ENCODE peak calls at places on chromosomes 7 and 10, in five cellular contexts. One of them, this sample, is unnamed.

GRCh38 chr10:29353291-29353690 is 64.4 kb downstream of the LYZL1 start:
- DNase-seq in AG09309: no peak
- DNase-seq in OCI-LY7: no peak
- DNase-seq in AG04450: no peak
- DNase-seq in GM12865: no peak
- DNase-seq in this sample: no peak

GRCh38 chr10:115171392-115171960 is 78.3 kb downstream of the ATRNL1 start:
- DNase-seq in GM12865: peak; percentile 1
- DNase-seq in AG09309: no peak
- DNase-seq in AG04450: no peak
- DNase-seq in OCI-LY7: peak; percentile 24
- DNase-seq in this sample: peak; percentile 1

GRCh38 chr10:77185696-77186095 is 451.9 kb downstream of the KCNMA1 start:
- DNase-seq in AG04450: no peak
- DNase-seq in AG09309: no peak
- DNase-seq in OCI-LY7: no peak
- DNase-seq in GM12865: no peak
- DNase-seq in this sample: no peak

GRCh38 chr7:818031-818699 is 14.1 kb upstream of the SUN1 start:
- DNase-seq in OCI-LY7: peak; percentile 41
- DNase-seq in AG04450: no peak
- DNase-seq in AG09309: peak; percentile 21
- DNase-seq in GM12865: peak; percentile 64
- DNase-seq in this sample: peak; percentile 57

GRCh38 chr10:77837248-77837924 is 89.2 kb downstream of the DLG5 start:
- DNase-seq in OCI-LY7: peak; percentile 71
- DNase-seq in GM12865: peak; percentile 93
- DNase-seq in AG09309: no peak
- DNase-seq in AG04450: peak; percentile 41
- DNase-seq in this sample: peak; percentile 27

GRCh38 chr7:66336760-66337159 is 131.6 kb downstream of the TPST1 start:
- DNase-seq in OCI-LY7: no peak
- DNase-seq in GM12865: no peak
- DNase-seq in AG04450: no peak
- DNase-seq in AG09309: no peak
- DNase-seq in this sample: no peak

GRCh38 chr10:117405730-117406129 is 30.5 kb upstream of the PDZD8 start:
- DNase-seq in AG09309: no peak
- DNase-seq in AG04450: no peak
- DNase-seq in OCI-LY7: no peak
- DNase-seq in GM12865: no peak
- DNase-seq in this sample: no peak

GRCh38 chr10:33638891-33639290 is 304.4 kb upstream of the NRP1 start:
- DNase-seq in AG04450: no peak
- DNase-seq in GM12865: no peak
- DNase-seq in AG09309: no peak
- DNase-seq in OCI-LY7: no peak
- DNase-seq in this sample: no peak

GRCh38 chr7:101869901-101870290 is 52.5 kb downstream of the CUX1 start:
- DNase-seq in AG04450: no peak
- DNase-seq in GM12865: no peak
- DNase-seq in AG09309: no peak
- DNase-seq in OCI-LY7: peak; percentile 90
- DNase-seq in this sample: no peak

GRCh38 chr7:106916689-106917088 is 51.6 kb downstream of the PIK3CG start:
- DNase-seq in AG04450: no peak
- DNase-seq in OCI-LY7: no peak
- DNase-seq in AG09309: no peak
- DNase-seq in GM12865: no peak
- DNase-seq in this sample: peak; percentile 16

GRCh38 chr7:155916926-155917655 is 104.8 kb upstream of the SHH start:
- DNase-seq in GM12865: no peak
- DNase-seq in AG09309: no peak
- DNase-seq in OCI-LY7: no peak
- DNase-seq in AG04450: peak; percentile 24
- DNase-seq in this sample: no peak

GRCh38 chr7:16046045-16046444 is 359.6 kb upstream of the MEOX2 start:
- DNase-seq in AG04450: no peak
- DNase-seq in AG09309: no peak
- DNase-seq in OCI-LY7: no peak
- DNase-seq in GM12865: no peak
- DNase-seq in this sample: no peak

GRCh38 chr10:88114368-88114767 is 250.9 kb downstream of the PTEN start:
- DNase-seq in AG09309: no peak
- DNase-seq in OCI-LY7: peak; percentile 90
- DNase-seq in GM12865: peak; percentile 92
- DNase-seq in AG04450: no peak
- DNase-seq in this sample: no peak

GRCh38 chr10:129078746-129079480 is 388.1 kb upstream of the MGMT start:
- DNase-seq in OCI-LY7: no peak
- DNase-seq in GM12865: no peak
- DNase-seq in AG04450: no peak
- DNase-seq in AG09309: no peak
- DNase-seq in this sample: no peak

GRCh38 chr7:71753959-71754652 is 622.2 kb downstream of the GALNT17 start:
- DNase-seq in AG09309: no peak
- DNase-seq in OCI-LY7: no peak
- DNase-seq in GM12865: no peak
- DNase-seq in AG04450: no peak
- DNase-seq in this sample: no peak

GRCh38 chr10:93757136-93757535 is 600 bp upstream of the LGI1 start:
- DNase-seq in OCI-LY7: no peak
- DNase-seq in AG09309: no peak
- DNase-seq in AG04450: no peak
- DNase-seq in GM12865: no peak
- DNase-seq in this sample: no peak

GRCh38 chr10:12041766-12042408 is 722 bp downstream of the UPF2 start:
- DNase-seq in GM12865: peak; percentile 82
- DNase-seq in AG09309: no peak
- DNase-seq in AG04450: no peak
- DNase-seq in OCI-LY7: peak; percentile 75
- DNase-seq in this sample: no peak

GRCh38 chr10:112649492-112650152 is 202.6 kb downstream of the VTI1A start:
- DNase-seq in AG09309: no peak
- DNase-seq in OCI-LY7: no peak
- DNase-seq in AG04450: no peak
- DNase-seq in GM12865: no peak
- DNase-seq in this sample: no peak

GRCh38 chr10:125148021-125148439 is 12.3 kb downstream of the CTBP2 start:
- DNase-seq in GM12865: no peak
- DNase-seq in AG09309: no peak
- DNase-seq in OCI-LY7: no peak
- DNase-seq in AG04450: no peak
- DNase-seq in this sample: no peak

GRCh38 chr10:18610517-18610916 is 40.9 kb downstream of the NSUN6 start:
- DNase-seq in OCI-LY7: no peak
- DNase-seq in AG09309: peak; percentile 16
- DNase-seq in GM12865: no peak
- DNase-seq in AG04450: no peak
- DNase-seq in this sample: peak; percentile 42

GRCh38 chr7:5177060-5177459 is 13.0 kb upstream of the WIPI2 start:
- DNase-seq in GM12865: no peak
- DNase-seq in AG04450: peak; percentile 48
- DNase-seq in AG09309: peak; percentile 25
- DNase-seq in OCI-LY7: no peak
- DNase-seq in this sample: peak; percentile 64

GRCh38 chr10:33258951-33259350 is 75.5 kb downstream of the NRP1 start:
- DNase-seq in AG04450: no peak
- DNase-seq in OCI-LY7: no peak
- DNase-seq in AG09309: no peak
- DNase-seq in GM12865: no peak
- DNase-seq in this sample: no peak

GRCh38 chr10:65614956-65615565 is 1310.8 kb upstream of the LRRTM3 start:
- DNase-seq in AG09309: no peak
- DNase-seq in OCI-LY7: no peak
- DNase-seq in AG04450: no peak
- DNase-seq in GM12865: no peak
- DNase-seq in this sample: no peak

GRCh38 chr10:101576229-101576863 is 11.7 kb downstream of the POLL start:
- DNase-seq in AG04450: no peak
- DNase-seq in AG09309: no peak
- DNase-seq in OCI-LY7: no peak
- DNase-seq in GM12865: no peak
- DNase-seq in this sample: no peak

GRCh38 chr7:111329367-111330234 is 232.7 kb downstream of the IMMP2L start:
- DNase-seq in AG04450: no peak
- DNase-seq in OCI-LY7: no peak
- DNase-seq in GM12865: peak; percentile 21
- DNase-seq in AG09309: peak; percentile 0
- DNase-seq in this sample: no peak
- TF ChIP-seq CTCF in AG04450: peak; percentile 25
- TF ChIP-seq CTCF in OCI-LY7: no peak
- TF ChIP-seq CTCF in GM12865: no peak
- TF ChIP-seq CTCF in AG09309: no peak
- TF ChIP-seq CTCF in this sample: no peak

GRCh38 chr7:6227294-6227846 is 45.1 kb downstream of the CYTH3 start:
- DNase-seq in AG04450: no peak
- DNase-seq in AG09309: no peak
- DNase-seq in GM12865: no peak
- DNase-seq in OCI-LY7: no peak
- DNase-seq in this sample: no peak
- H3K4me3 ChIP-seq in AG04450: no peak overlapping the region
- H3K4me3 ChIP-seq in AG09309: no peak overlapping the region
- H3K4me3 ChIP-seq in GM12865: no peak overlapping the region
- H3K4me3 ChIP-seq in OCI-LY7: no peak overlapping the region
- H3K4me3 ChIP-seq in this sample: no peak overlapping the region

DNA sequence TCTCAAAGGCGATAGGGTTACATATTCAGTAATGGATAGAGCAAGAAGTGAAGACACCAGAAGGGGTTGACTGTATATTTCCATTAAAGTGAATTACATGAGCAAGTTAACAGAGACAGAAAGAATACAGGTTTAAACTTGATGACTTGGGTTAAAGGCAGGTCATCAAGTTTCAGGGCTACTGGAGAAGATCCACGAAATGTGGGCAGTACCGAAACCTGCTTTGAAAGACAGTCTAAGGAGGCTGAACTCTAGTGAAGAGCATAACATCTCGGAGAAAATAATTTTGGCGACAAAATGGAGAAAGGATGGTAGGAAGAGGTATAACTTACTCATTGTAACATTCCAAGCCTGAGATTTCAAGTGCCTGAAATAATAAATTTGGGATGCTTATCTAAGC is 26.6 kb upstream of the PLXDC2 start:
- DNase-seq in OCI-LY7: no peak
- DNase-seq in GM12865: no peak
- DNase-seq in AG09309: no peak
- DNase-seq in AG04450: no peak
- DNase-seq in this sample: no peak
- TF ChIP-seq CTCF in OCI-LY7: no peak
- TF ChIP-seq CTCF in GM12865: no peak
- TF ChIP-seq CTCF in AG09309: no peak
- TF ChIP-seq CTCF in AG04450: no peak
- TF ChIP-seq CTCF in this sample: no peak

GRCh38 chr10:74587109-74587508 is 239.3 kb upstream of the KAT6B start:
- DNase-seq in OCI-LY7: no peak
- DNase-seq in AG04450: no peak
- DNase-seq in AG09309: no peak
- DNase-seq in GM12865: no peak
- DNase-seq in this sample: no peak

GRCh38 chr10:74585231-74586087 is 240.9 kb upstream of the KAT6B start:
- DNase-seq in AG04450: no peak
- DNase-seq in GM12865: peak; percentile 91
- DNase-seq in AG09309: no peak
- DNase-seq in OCI-LY7: peak; percentile 49
- DNase-seq in this sample: peak; percentile 12

GRCh38 chr10:74589226-74589673 is 237.2 kb upstream of the KAT6B start:
- DNase-seq in AG04450: peak; percentile 94
- DNase-seq in AG09309: peak; percentile 98
- DNase-seq in GM12865: peak; percentile 85
- DNase-seq in OCI-LY7: peak; percentile 80
- DNase-seq in this sample: peak; percentile 100

DNA sequence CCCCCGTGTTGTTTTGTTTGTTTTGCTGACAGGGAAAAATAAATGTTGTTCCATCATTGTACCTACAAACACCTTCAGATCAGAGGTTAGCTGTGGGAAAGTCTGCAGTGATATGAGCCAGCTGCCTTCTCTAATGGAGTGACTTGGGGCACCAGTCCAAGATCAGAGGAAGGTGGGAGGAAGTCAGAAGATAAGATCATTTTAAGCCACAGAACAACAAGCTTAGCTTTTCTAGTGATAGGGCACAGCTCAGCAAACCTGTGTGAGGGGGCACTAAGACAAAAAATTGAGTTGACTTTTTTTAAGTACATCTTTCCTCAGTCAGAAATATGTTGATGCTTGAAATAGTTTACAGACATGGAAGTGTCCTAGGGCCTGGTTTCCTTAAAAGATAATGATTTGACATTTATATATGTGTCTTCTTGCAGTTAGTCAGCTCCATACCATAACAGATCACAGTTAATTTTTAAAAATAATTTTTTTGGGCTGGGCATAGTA is 240.3 kb upstream of the KAT6B start:
- DNase-seq in OCI-LY7: peak; percentile 36
- DNase-seq in AG04450: no peak
- DNase-seq in AG09309: no peak
- DNase-seq in GM12865: peak; percentile 74
- DNase-seq in this sample: no peak
- H3K4me3 ChIP-seq in OCI-LY7: peak overlapping the region; percentile 54
- H3K4me3 ChIP-seq in AG04450: no peak overlapping the region
- H3K4me3 ChIP-seq in AG09309: no peak overlapping the region
- H3K4me3 ChIP-seq in GM12865: peak overlapping the region; percentile 57
- H3K4me3 ChIP-seq in this sample: no peak overlapping the region

GRCh38 chr10:4046030-4046429 is 261.0 kb upstream of the KLF6 start:
- DNase-seq in AG09309: no peak
- DNase-seq in AG04450: no peak
- DNase-seq in OCI-LY7: no peak
- DNase-seq in GM12865: peak; percentile 43
- DNase-seq in this sample: no peak
- TF ChIP-seq CTCF in AG09309: no peak
- TF ChIP-seq CTCF in AG04450: no peak
- TF ChIP-seq CTCF in OCI-LY7: no peak
- TF ChIP-seq CTCF in GM12865: no peak
- TF ChIP-seq CTCF in this sample: no peak

GRCh38 chr7:105808209-105808608 is 68.2 kb downstream of the ATXN7L1 start:
- DNase-seq in OCI-LY7: no peak
- DNase-seq in AG09309: no peak
- DNase-seq in AG04450: no peak
- DNase-seq in GM12865: no peak
- DNase-seq in this sample: no peak
- H3K4me3 ChIP-seq in OCI-LY7: no peak overlapping the region
- H3K4me3 ChIP-seq in AG09309: no peak overlapping the region
- H3K4me3 ChIP-seq in AG04450: no peak overlapping the region
- H3K4me3 ChIP-seq in GM12865: no peak overlapping the region
- H3K4me3 ChIP-seq in this sample: no peak overlapping the region

GRCh38 chr10:22103701-22104100 is 100.2 kb upstream of the DNAJC1 start:
- DNase-seq in AG04450: no peak
- DNase-seq in AG09309: no peak
- DNase-seq in OCI-LY7: peak; percentile 16
- DNase-seq in GM12865: peak; percentile 17
- DNase-seq in this sample: no peak
- TF ChIP-seq CTCF in AG04450: peak; percentile 15
- TF ChIP-seq CTCF in AG09309: peak; percentile 17
- TF ChIP-seq CTCF in OCI-LY7: peak; percentile 65
- TF ChIP-seq CTCF in GM12865: peak; percentile 31
- TF ChIP-seq CTCF in this sample: no peak

This sample was measured in astrocyte of the cerebellum.